ENCODE peak calls at places on chromosomes 7 and 10, in six cellular contexts. F is Kasumi-1, H is ELF-1, G is EL, E is amniotic epithelial cell, W is SHP77 treated with DMSO at 0.1 percent for 48 hours. N is an unnamed sample.

GRCh38 chr7:36949711-36950600 is 225.7 kb upstream of the AOAH start:
- DNase-seq in W (peak; percentile 78), G (no peak), H (no peak), F (peak; percentile 39), E (no peak), N (peak; percentile 63)

GRCh38 chr7:142357953-142358520 is 100.2 kb upstream of the PRSS58 start:
- DNase-seq in F (peak; percentile 86), W (peak; percentile 15), G (peak; percentile 75), H (peak; percentile 64), E (peak; percentile 80), N (peak; percentile 84)

GRCh38 chr7:115145512-115145911 is 223.6 kb downstream of the MDFIC start:
- DNase-seq in F (no peak), H (no peak), W (no peak), G (no peak), E (no peak), N (peak; percentile 9)

GRCh38 chr7:81600608-81601007 is 169.2 kb downstream of the HGF start:
- DNase-seq in E (peak; percentile 94), H (no peak), G (peak; percentile 21), W (no peak), F (no peak), N (peak; percentile 11)

GRCh38 chr10:59088912-59089573 is 87.4 kb upstream of the PHYHIPL start:
- DNase-seq in W (no peak), H (no peak), F (no peak), E (no peak), G (no peak), N (no peak)

GRCh38 chr10:119441151-119441821 is 101.2 kb downstream of the RGS10 start:
- DNase-seq in F (no peak), H (no peak), E (peak; percentile 88), G (peak; percentile 93), W (no peak), N (peak; percentile 35)

GRCh38 chr7:127751062-127751722 is 99.2 kb downstream of the SND1 start:
- DNase-seq in G (peak; percentile 67), F (peak; percentile 80), H (no peak), E (peak; percentile 54), W (no peak), N (peak; percentile 9)

GRCh38 chr10:119478111-119479047 is 64.1 kb downstream of the RGS10 start:
- DNase-seq in G (no peak), F (no peak), E (no peak), W (no peak), H (no peak), N (no peak)

GRCh38 chr10:69407621-69408301 is 9.0 kb downstream of the TACR2 start:
- DNase-seq in E (peak; percentile 14), H (peak; percentile 46), G (peak; percentile 32), W (no peak), F (peak; percentile 67), N (no peak)

GRCh38 chr7:83178066-83178465 is 15.4 kb upstream of the PCLO start:
- DNase-seq in H (no peak), F (no peak), E (no peak), W (no peak), G (no peak), N (peak; percentile 8)

GRCh38 chr10:103889121-103889720 is 28.8 kb downstream of the STN1 start:
- DNase-seq in H (no peak), F (no peak), G (no peak), E (no peak), W (no peak), N (peak; percentile 50)

GRCh38 chr10:103784723-103785418 is 70.5 kb downstream of the SH3PXD2A start:
- DNase-seq in F (no peak), E (no peak), G (no peak), H (no peak), W (no peak), N (no peak)

GRCh38 chr7:65295409-65295808 is 78.2 kb upstream of the ZNF92 start:
- DNase-seq in F (no peak), W (no peak), H (no peak), G (no peak), E (no peak), N (no peak)

GRCh38 chr7:6392712-6393666 is 54.8 kb downstream of the DAGLB start:
- DNase-seq in F (peak; percentile 24), E (peak; percentile 89), H (no peak), G (peak; percentile 87), W (no peak), N (peak; percentile 82)

GRCh38 chr7:104230606-104231005 is 22.8 kb upstream of the ORC5 start:
- DNase-seq in E (peak; percentile 10), F (no peak), H (no peak), W (peak; percentile 66), G (no peak), N (no peak)

GRCh38 chr10:86385806-86386205 is 19.2 kb upstream of the GRID1 start:
- DNase-seq in H (no peak), E (no peak), G (no peak), F (no peak), W (no peak), N (peak; percentile 39)

GRCh38 chr7:2738110-2738509 is 50.1 kb downstream of the AMZ1 start:
- DNase-seq in E (no peak), H (no peak), G (no peak), F (peak; percentile 34), W (no peak), N (no peak)

GRCh38 chr7:146700015-146700560 is 583.5 kb downstream of the CNTNAP2 start:
- DNase-seq in E (no peak), H (no peak), W (peak; percentile 75), F (no peak), G (no peak), N (no peak)